ENCODE peak calls at places on chromosome 4, in four cellular contexts. Z is BJ, C is choroid plexus epithelial cell, P is cardiac fibroblast. K is an unnamed sample.

GRCh38 chr4:89528525-89529133 is 221.0 kb upstream of the GPRIN3 start:
- DNase-seq in Z (no peak), C (no peak), P (no peak), K (no peak)

GRCh38 chr4:25290490-25291067 is 22.0 kb upstream of the ZCCHC4 start:
- DNase-seq in Z (no peak), C (no peak), P (no peak), K (no peak)

GRCh38 chr4:102163404-102164140 is 181.7 kb downstream of the SLC39A8 start:
- DNase-seq in Z (no peak), C (no peak), P (no peak), K (no peak)

GRCh38 chr4:88672987-88673386 is 24.6 kb downstream of the NAP1L5 start:
- DNase-seq in Z (no peak), C (peak; percentile 75), P (peak; percentile 56), K (peak; percentile 1)

GRCh38 chr4:172095161-172095560 is 282.0 kb downstream of the GALNTL6 start:
- DNase-seq in Z (no peak), C (no peak), P (no peak), K (no peak)

GRCh38 chr4:89056953-89057398 is at the start of gene FAM13A:
- DNase-seq in Z (peak; percentile 73), C (peak; percentile 99), P (peak; percentile 98), K (no peak)

GRCh38 chr4:56209767-56210166 is 177.5 kb downstream of the AASDH start:
- DNase-seq in Z (no peak), C (no peak), P (no peak), K (no peak)

GRCh38 chr4:173346074-173346473 is 11.9 kb upstream of the HMGB2 start:
- DNase-seq in Z (peak; percentile 78), C (peak; percentile 22), P (peak; percentile 38), K (no peak)

GRCh38 chr4:80265571-80266266 is 745 bp upstream of the FGF5 start:
- DNase-seq in Z (peak; percentile 47), C (peak; percentile 53), P (peak; percentile 91), K (no peak)

GRCh38 chr4:23373269-23373668 is 516.6 kb downstream of the PPARGC1A start:
- DNase-seq in Z (no peak), C (peak; percentile 6), P (peak; percentile 3), K (no peak)

GRCh38 chr4:4801013-4801412 is 58.5 kb upstream of the MSX1 start:
- DNase-seq in Z (no peak), C (peak; percentile 81), P (peak; percentile 6), K (no peak)

GRCh38 chr4:34181311-34181808 is 2063.0 kb downstream of the ARAP2 start:
- DNase-seq in Z (peak; percentile 84), C (peak; percentile 90), P (peak; percentile 95), K (no peak)

GRCh38 chr4:6938758-6939201 is 29.2 kb downstream of the TBC1D14 start:
- DNase-seq in Z (no peak), C (no peak), P (no peak), K (no peak)

GRCh38 chr4:65670331-65671031 is at the start of gene EPHA5:
- DNase-seq in Z (no peak), C (peak; percentile 90), P (peak; percentile 70), K (no peak)

GRCh38 chr4:105969575-105969974 is 74.3 kb downstream of the NPNT start:
- DNase-seq in Z (no peak), C (no peak), P (no peak), K (no peak)

GRCh38 chr4:85825937-85826678 is 351.2 kb downstream of the ARHGAP24 start:
- DNase-seq in Z (no peak), C (peak; percentile 71), P (peak; percentile 53), K (no peak)

GRCh38 chr4:125547842-125548241 is 233.1 kb downstream of the FAT4 start:
- DNase-seq in Z (no peak), C (peak; percentile 53), P (peak; percentile 13), K (no peak)

GRCh38 chr4:49709775-49710174 is 723.7 kb downstream of the CWH43 start:
- DNase-seq in Z (no peak), C (no peak), P (no peak), K (no peak)

GRCh38 chr4:112589207-112589606 is 47.5 kb downstream of the ZGRF1 start:
- DNase-seq in Z (peak; percentile 1), C (peak; percentile 70), P (peak; percentile 31), K (no peak)

GRCh38 chr4:39442910-39443480 is 15.7 kb downstream of the RPL9 start:
- DNase-seq in Z (no peak), C (no peak), P (no peak), K (no peak)

GRCh38 chr4:110085131-110085530 is 113.3 kb downstream of the ELOVL6 start:
- DNase-seq in Z (no peak), C (peak; percentile 54), P (peak; percentile 27), K (no peak)

GRCh38 chr4:119666653-119667091 is 38.1 kb upstream of the PDE5A start:
- DNase-seq in Z (no peak), C (no peak), P (no peak), K (no peak)

GRCh38 chr4:67891645-67892044 is 7.8 kb upstream of the TMPRSS11D start:
- DNase-seq in Z (no peak), C (no peak), P (no peak), K (no peak)

GRCh38 chr4:156968479-156968984 is 3.1 kb downstream of the PDGFC start:
- DNase-seq in Z (no peak), C (peak; percentile 91), P (peak; percentile 92), K (no peak)

GRCh38 chr4:83128235-83128929 is 13.9 kb upstream of the PLAC8 start:
- DNase-seq in Z (peak; percentile 83), C (peak; percentile 96), P (peak; percentile 92), K (no peak)

GRCh38 chr4:113449407-113449974 is 312.0 kb downstream of the CAMK2D start:
- DNase-seq in Z (no peak), C (peak; percentile 50), P (peak; percentile 48), K (no peak)

GRCh38 chr4:87038837-87039715 is 104.3 kb downstream of the AFF1 start:
- DNase-seq in Z (peak; percentile 50), C (peak; percentile 82), P (peak; percentile 91), K (peak; percentile 23)

GRCh38 chr4:3168029-3168428 is 80.9 kb upstream of the MSANTD1 start:
- DNase-seq in Z (no peak), C (peak; percentile 72), P (peak; percentile 31), K (no peak)

GRCh38 chr4:148170408-148171385 is 271.5 kb downstream of the NR3C2 start:
- DNase-seq in Z (no peak), C (no peak), P (no peak), K (no peak)

GRCh38 chr4:168501407-168501806 is 4.6 kb downstream of the PALLD start:
- DNase-seq in Z (no peak), C (no peak), P (no peak), K (no peak)

GRCh38 chr4:25107827-25108516 is 52.3 kb downstream of the SEPSECS start:
- DNase-seq in Z (no peak), C (no peak), P (no peak), K (no peak)

GRCh38 chr4:87949961-87950360 is 25.6 kb upstream of the SPP1 start:
- DNase-seq in Z (no peak), C (peak; percentile 50), P (peak; percentile 26), K (no peak)

GRCh38 chr4:137678796-137679195 is 146.5 kb upstream of the PCDH18 start:
- DNase-seq in Z (no peak), C (peak; percentile 39), P (peak; percentile 64), K (no peak)

GRCh38 chr4:77852892-77853495 is 9.6 kb upstream of the MRPL1 start:
- DNase-seq in Z (no peak), C (no peak), P (no peak), K (peak; percentile 14)
- H3K4me3 ChIP-seq in Z (no peak overlapping the region), C (no peak overlapping the region), P (no peak overlapping the region), K (no peak overlapping the region)

GRCh38 chr4:95158626-95159025 is 390.1 kb downstream of the UNC5C start:
- DNase-seq in Z (no peak), C (no peak), P (no peak), K (no peak)

GRCh38 chr4:95158045-95158444 is 390.7 kb downstream of the UNC5C start:
- DNase-seq in Z (no peak), C (no peak), P (no peak), K (no peak)

GRCh38 chr4:95159384-95159783 is 389.4 kb downstream of the UNC5C start:
- DNase-seq in Z (no peak), C (no peak), P (no peak), K (no peak)

GRCh38 chr4:95155759-95156451 is 392.9 kb downstream of the UNC5C start:
- DNase-seq in Z (no peak), C (peak; percentile 74), P (peak; percentile 70), K (no peak)

DNA sequence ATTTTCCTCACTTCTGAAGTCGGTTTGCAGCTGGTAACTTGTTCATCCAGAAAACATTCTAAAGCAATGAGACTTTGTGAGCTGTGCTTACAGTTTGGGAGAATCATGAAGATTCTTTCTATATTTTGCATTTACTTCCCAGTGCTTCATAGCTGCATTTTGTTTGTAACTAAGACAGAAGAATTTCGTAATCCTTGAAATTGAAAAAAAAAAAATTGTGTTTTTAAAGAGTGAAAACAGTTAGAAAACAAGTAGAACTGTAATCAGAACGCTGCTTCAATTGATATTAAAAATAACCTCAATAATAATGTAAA is 392.4 kb downstream of the UNC5C start:
- DNase-seq in Z (no peak), C (no peak), P (no peak), K (no peak)
- H3K4me3 ChIP-seq in Z (no peak overlapping the region), C (no peak overlapping the region), P (no peak overlapping the region), K (no peak overlapping the region)

DNA sequence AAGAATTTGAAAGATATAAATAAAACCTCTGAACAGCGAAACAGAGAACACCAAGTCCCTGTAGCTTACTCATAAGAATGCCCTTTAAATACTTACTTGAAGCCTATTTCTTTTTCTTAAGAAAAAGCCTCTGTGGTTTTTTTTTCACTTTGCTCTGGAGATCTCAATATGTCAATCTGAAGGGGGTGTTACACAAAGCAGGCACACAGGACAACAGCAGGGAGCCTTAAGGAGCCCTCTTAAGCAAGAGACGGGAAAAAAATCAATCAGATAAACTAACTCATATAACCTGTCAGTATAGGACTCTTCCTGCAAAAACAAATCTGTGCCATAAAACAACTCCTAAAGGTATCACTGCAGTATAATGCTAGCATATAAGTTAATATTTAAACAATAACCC is 611.1 kb upstream of the ATOH1 start:
- DNase-seq in Z (no peak), C (no peak), P (no peak), K (no peak)
- H3K4me3 ChIP-seq in Z (no peak overlapping the region), C (no peak overlapping the region), P (no peak overlapping the region), K (no peak overlapping the region)

DNA sequence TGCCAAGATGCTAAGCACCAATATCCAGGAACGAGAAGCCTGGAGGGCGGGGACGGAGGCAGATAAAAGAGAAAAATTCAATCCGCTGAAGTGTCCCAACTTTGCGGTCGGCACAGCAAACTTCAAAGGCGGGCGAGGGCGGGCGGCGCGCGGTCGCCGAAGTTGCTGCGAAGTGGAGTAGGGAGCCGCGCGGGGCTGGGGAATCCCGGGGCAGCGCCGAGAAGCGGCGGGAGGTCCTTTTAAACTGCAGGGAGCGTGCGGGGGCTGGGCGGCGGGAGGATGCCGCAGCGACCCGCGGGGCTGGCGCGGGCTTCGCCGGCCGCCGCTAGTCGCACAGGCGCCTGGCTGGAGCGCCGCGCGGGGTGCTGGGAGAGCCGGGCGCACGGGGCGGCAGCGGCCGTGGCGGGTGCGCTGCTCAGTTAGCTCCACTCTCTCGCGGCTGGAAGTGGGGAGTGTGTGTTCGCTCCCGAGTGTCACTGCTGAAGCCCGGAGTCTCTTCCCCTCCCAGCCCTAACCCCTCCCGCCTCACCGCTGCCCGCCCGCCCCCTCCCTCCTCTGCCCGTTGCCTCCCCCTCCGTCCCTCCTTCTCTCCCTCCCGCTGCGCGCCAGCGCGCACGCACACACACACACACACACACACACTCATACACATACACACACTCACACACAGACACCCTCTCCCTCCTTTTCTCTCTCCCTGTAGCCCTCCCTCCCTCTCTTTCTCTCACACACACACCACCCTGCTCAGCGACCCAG is at the start of gene NDNF:
- DNase-seq in Z (no peak), C (peak; percentile 42), P (peak; percentile 31), K (peak; percentile 12)
- H3K4me3 ChIP-seq in Z (peak within 1 kb of the TSS; percentile 40), C (peak within 1 kb of the TSS; percentile 50), P (peak within 1 kb of the TSS; percentile 48), K (peak within 1 kb of the TSS; percentile 27)

GRCh38 chr4:38177792-38178665 is 217.8 kb downstream of the PTTG2 start:
- DNase-seq in Z (no peak), C (no peak), P (peak; percentile 56), K (no peak)
- H3K4me3 ChIP-seq in Z (no peak overlapping the region), C (no peak overlapping the region), P (no peak overlapping the region), K (no peak overlapping the region)

K was measured in GM06990.